ENCODE peak calls at places on chromosomes 1 and 21, in seven cellular contexts. A is OCI-LY7, R is fibroblast of mammary gland, V is astrocyte of the spinal cord, X is fibroblast of the aortic adventitia, O is GM23338, K is right atrium auricular region. T is an unnamed sample.

GRCh38 chr21:38796426-38796825 is 9.3 kb upstream of the ETS2 start:
- DNase-seq in A (no peak), K (no peak), X (no peak), V (peak), O (no peak), R (peak), T (no peak)

GRCh38 chr1:154607084-154607747 is 770 bp downstream of the ADAR start:
- DNase-seq in X (peak), V (peak), A (peak), R (peak), K (no peak), O (no peak), T (peak)

GRCh38 chr1:25896266-25896665 is 10.0 kb downstream of the STMN1 start:
- DNase-seq in A (no peak), R (no peak), O (no peak), X (peak), K (no peak), V (peak), T (no peak)

GRCh38 chr1:21919520-21919919 is 17.6 kb downstream of the HSPG2 start:
- DNase-seq in O (no peak), A (no peak), R (peak), K (no peak), V (peak), X (peak), T (no peak)

GRCh38 chr21:27700974-27701614 is 734.2 kb upstream of the ADAMTS5 start:
- DNase-seq in O (peak), A (peak), K (peak), R (peak), V (peak), X (peak), T (peak)

GRCh38 chr1:93753766-93754763 is 72.4 kb upstream of the BCAR3 start:
- DNase-seq in R (peak), K (no peak), A (no peak), O (no peak), V (peak), X (peak), T (no peak)

GRCh38 chr1:170698711-170699275 is 34.9 kb downstream of the PRRX1 start:
- DNase-seq in X (peak), O (peak), V (peak), A (no peak), R (peak), K (no peak), T (no peak)

GRCh38 chr1:156895408-156895874 is 1.9 kb downstream of the PEAR1 start:
- DNase-seq in A (no peak), R (no peak), X (peak), K (no peak), O (no peak), V (no peak), T (no peak)

GRCh38 chr1:9388628-9389184 is 96.0 kb downstream of the SPSB1 start:
- DNase-seq in O (no peak), K (no peak), R (peak), A (no peak), V (peak), X (peak), T (no peak)

GRCh38 chr1:218633238-218633948 is 288.3 kb downstream of the TGFB2 start:
- DNase-seq in K (no peak), A (no peak), R (no peak), V (no peak), O (no peak), X (peak), T (no peak)

GRCh38 chr1:119646521-119647227 is 1.4 kb downstream of the ZNF697 start:
- DNase-seq in R (peak), O (no peak), V (peak), K (no peak), A (no peak), X (peak), T (no peak)

GRCh38 chr1:16348414-16349182 is 3.7 kb downstream of the FBXO42 start:
- DNase-seq in R (peak), O (no peak), A (no peak), V (peak), X (peak), K (no peak), T (no peak)

GRCh38 chr1:13699936-13700520 is at the start of gene PRDM2:
- DNase-seq in V (peak), X (peak), A (peak), R (peak), K (no peak), O (peak), T (peak)

GRCh38 chr1:38274974-38275373 is 228.4 kb upstream of the POU3F1 start:
- DNase-seq in A (no peak), X (no peak), V (peak), R (peak), K (no peak), O (no peak), T (no peak)

GRCh38 chr21:39188521-39189139 is 5.4 kb upstream of the PSMG1 start:
- DNase-seq in R (no peak), O (no peak), K (no peak), A (no peak), V (no peak), X (no peak), T (no peak)

GRCh38 chr1:183124259-183124658 is 61.8 kb upstream of the LAMC2 start:
- DNase-seq in K (no peak), A (peak), R (no peak), V (no peak), X (no peak), O (no peak), T (peak)

GRCh38 chr1:110135268-110136065 is 14.8 kb upstream of the SLC6A17 start:
- DNase-seq in X (no peak), R (no peak), A (no peak), O (no peak), V (no peak), K (no peak), T (no peak)

GRCh38 chr1:202976633-202977032 is 9.6 kb upstream of the CYB5R1 start:
- DNase-seq in R (no peak), K (no peak), V (no peak), X (no peak), O (no peak), A (no peak), T (no peak)

GRCh38 chr1:201713093-201713810 is 115.7 kb upstream of the IPO9 start:
- DNase-seq in A (no peak), O (no peak), V (peak), X (peak), R (peak), K (peak), T (no peak)

GRCh38 chr1:232142403-232143314 is 487.3 kb downstream of the SIPA1L2 start:
- DNase-seq in V (peak), A (no peak), O (peak), X (peak), K (peak), R (peak), T (no peak)

GRCh38 chr1:204268101-204268500 is 54.3 kb upstream of the GOLT1A start:
- DNase-seq in K (no peak), A (no peak), R (no peak), O (no peak), V (no peak), X (no peak), T (no peak)

GRCh38 chr1:244835276-244836134 is at the start of gene COX20:
- DNase-seq in A (peak), R (peak), K (peak), O (peak), X (peak), V (peak), T (peak)

GRCh38 chr1:224082146-224082545 is 31.8 kb upstream of the FBXO28 start:
- DNase-seq in V (no peak), R (no peak), K (no peak), O (peak), X (no peak), A (no peak), T (no peak)

GRCh38 chr1:30966690-30967369 is 58.3 kb upstream of the SDC3 start:
- DNase-seq in O (no peak), A (no peak), K (no peak), X (peak), V (peak), R (peak), T (no peak)

GRCh38 chr1:170618418-170618817 is 45.5 kb upstream of the PRRX1 start:
- DNase-seq in V (peak), A (no peak), X (peak), K (no peak), O (no peak), R (peak), T (peak)

DNA sequence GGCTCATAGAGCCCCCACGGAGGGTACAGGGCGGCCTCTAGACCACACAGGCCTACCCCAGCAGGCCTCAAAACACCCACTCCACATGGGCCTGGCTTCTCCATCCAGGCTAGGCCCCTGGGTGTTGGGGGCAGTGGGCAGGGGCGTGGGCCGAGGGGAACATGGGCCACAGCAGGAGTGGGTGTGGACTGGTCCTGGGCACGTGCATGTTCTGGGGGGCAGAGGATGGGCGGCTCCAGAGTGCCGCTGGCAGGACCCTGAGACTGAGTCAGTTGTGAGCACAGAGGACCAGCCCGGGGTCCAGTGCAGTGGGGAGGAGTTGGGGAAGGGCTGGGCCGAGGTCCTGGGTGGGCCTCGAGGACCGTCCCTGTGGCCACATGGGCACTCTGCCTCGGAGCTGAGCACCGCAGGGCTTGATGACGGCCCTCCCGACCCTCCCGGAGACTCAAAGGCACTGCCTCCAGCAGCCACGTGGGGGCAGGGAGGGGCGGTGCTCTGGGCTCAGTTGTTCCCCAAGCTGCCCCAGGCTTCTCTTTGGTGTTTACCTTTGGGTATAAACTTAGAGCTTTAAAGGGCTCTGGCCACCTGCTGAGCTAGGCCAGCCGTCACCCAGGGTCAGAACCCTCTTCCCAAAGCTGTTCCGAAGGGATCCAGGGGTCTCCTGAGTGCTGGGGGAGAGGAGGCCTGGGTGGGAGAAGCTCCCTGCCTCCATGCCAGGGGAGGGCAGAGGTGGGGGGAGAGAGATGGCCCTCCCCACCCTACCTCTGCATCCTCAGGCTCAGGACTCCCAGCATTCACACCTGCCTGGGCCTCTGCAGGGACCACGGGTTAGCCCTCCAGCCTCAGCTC is 79.9 kb downstream of the MORN1 start:
- DNase-seq in V (peak), O (peak), X (peak), K (peak), A (peak), R (peak), T (peak)
- TF ChIP-seq CTCF in V (peak), O (peak), X (peak), K (peak), A (peak), R (peak), T (peak)

GRCh38 chr1:2300851-2301606 is 72.9 kb downstream of the SKI start:
- DNase-seq in A (peak), V (no peak), X (peak), R (no peak), K (peak), O (no peak), T (peak)
- H3K4me3 ChIP-seq in A (peak), V (no peak), X (peak), R (no peak), K (peak), O (no peak), T (peak)

GRCh38 chr1:160885080-160885479 is at the start of gene ITLN1:
- DNase-seq in R (no peak), O (no peak), X (no peak), K (no peak), A (no peak), V (no peak), T (no peak)
- TF ChIP-seq CTCF in R (no peak), O (no peak), X (no peak), K (no peak), A (no peak), V (no peak), T (no peak)

GRCh38 chr1:196655494-196655893 is 3.7 kb downstream of the CFH start:
- DNase-seq in K (no peak), R (no peak), V (no peak), X (no peak), A (no peak), O (no peak), T (no peak)

GRCh38 chr1:196660272-196660671 is 8.4 kb downstream of the CFH start:
- DNase-seq in R (no peak), O (no peak), A (no peak), K (no peak), V (no peak), X (no peak), T (no peak)

GRCh38 chr1:196659471-196659870 is 7.6 kb downstream of the CFH start:
- DNase-seq in A (no peak), V (no peak), O (no peak), K (no peak), R (no peak), X (no peak), T (no peak)

GRCh38 chr1:196661345-196661744 is 9.5 kb downstream of the CFH start:
- DNase-seq in R (no peak), A (no peak), K (no peak), V (no peak), X (no peak), O (no peak), T (no peak)

GRCh38 chr1:196660912-196661311 is 9.1 kb downstream of the CFH start:
- DNase-seq in A (peak), V (peak), K (no peak), O (peak), R (peak), X (peak), T (peak)
- H3K4me3 ChIP-seq in A (no peak), V (no peak), K (no peak), O (no peak), R (no peak), X (peak), T (no peak)

GRCh38 chr1:222009105-222009730 is 267.3 kb upstream of the DUSP10 start:
- DNase-seq in K (no peak), A (peak), V (peak), X (peak), O (peak), R (peak), T (peak)
- TF ChIP-seq CTCF in K (no peak), A (peak), V (peak), X (peak), O (peak), R (peak), T (peak)

T was measured in GM12865.